ENCODE peak calls at places on chromosome 18, in five cellular contexts. One of them, this sample, is unnamed.

GRCh38 chr18:13612111-13612997 is 114.0 kb downstream of the FAM210A start:
- DNase-seq in heart right ventricle: no peak
- DNase-seq in non-pigmented ciliary epithelial cell: no peak
- DNase-seq in activated CD4-positive, alpha-beta T cell treated with anti-CD3 and anti-CD28 coated beads for 48 hours: peak
- DNase-seq in GM04504: no peak
- DNase-seq in this sample: peak

GRCh38 chr18:26460449-26461091 is 87.8 kb downstream of the KCTD1 start:
- DNase-seq in heart right ventricle: peak
- DNase-seq in non-pigmented ciliary epithelial cell: no peak
- DNase-seq in activated CD4-positive, alpha-beta T cell treated with anti-CD3 and anti-CD28 coated beads for 48 hours: no peak
- DNase-seq in GM04504: no peak
- DNase-seq in this sample: no peak

GRCh38 chr18:35511428-35511827 is 13.7 kb upstream of the INO80C start:
- DNase-seq in heart right ventricle: no peak
- DNase-seq in non-pigmented ciliary epithelial cell: no peak
- DNase-seq in activated CD4-positive, alpha-beta T cell treated with anti-CD3 and anti-CD28 coated beads for 48 hours: no peak
- DNase-seq in GM04504: no peak
- DNase-seq in this sample: no peak

GRCh38 chr18:22307528-22307927 is 110.2 kb downstream of the CTAGE1 start:
- DNase-seq in heart right ventricle: no peak
- DNase-seq in non-pigmented ciliary epithelial cell: no peak
- DNase-seq in activated CD4-positive, alpha-beta T cell treated with anti-CD3 and anti-CD28 coated beads for 48 hours: no peak
- DNase-seq in GM04504: no peak
- DNase-seq in this sample: no peak

GRCh38 chr18:68428026-68428425 is 286.9 kb downstream of the TMX3 start:
- DNase-seq in heart right ventricle: no peak
- DNase-seq in non-pigmented ciliary epithelial cell: peak
- DNase-seq in activated CD4-positive, alpha-beta T cell treated with anti-CD3 and anti-CD28 coated beads for 48 hours: no peak
- DNase-seq in GM04504: peak
- DNase-seq in this sample: no peak

GRCh38 chr18:49613141-49613641 is 51.3 kb downstream of the LIPG start:
- DNase-seq in heart right ventricle: no peak
- DNase-seq in non-pigmented ciliary epithelial cell: no peak
- DNase-seq in activated CD4-positive, alpha-beta T cell treated with anti-CD3 and anti-CD28 coated beads for 48 hours: no peak
- DNase-seq in GM04504: no peak
- DNase-seq in this sample: no peak

GRCh38 chr18:30623401-30624065 is 419.0 kb downstream of the DSC3 start:
- DNase-seq in heart right ventricle: no peak
- DNase-seq in non-pigmented ciliary epithelial cell: no peak
- DNase-seq in activated CD4-positive, alpha-beta T cell treated with anti-CD3 and anti-CD28 coated beads for 48 hours: no peak
- DNase-seq in GM04504: no peak
- DNase-seq in this sample: no peak

GRCh38 chr18:64539852-64540251 is 391.0 kb upstream of the LINC00305 start:
- DNase-seq in heart right ventricle: no peak
- DNase-seq in non-pigmented ciliary epithelial cell: no peak
- DNase-seq in activated CD4-positive, alpha-beta T cell treated with anti-CD3 and anti-CD28 coated beads for 48 hours: no peak
- DNase-seq in GM04504: no peak
- DNase-seq in this sample: no peak

GRCh38 chr18:23384778-23385736 is 68.0 kb upstream of the RIOK3 start:
- DNase-seq in heart right ventricle: no peak
- DNase-seq in non-pigmented ciliary epithelial cell: no peak
- DNase-seq in activated CD4-positive, alpha-beta T cell treated with anti-CD3 and anti-CD28 coated beads for 48 hours: no peak
- DNase-seq in GM04504: no peak
- DNase-seq in this sample: no peak

GRCh38 chr18:70373062-70373519 is 84.2 kb downstream of the SOCS6 start:
- DNase-seq in heart right ventricle: no peak
- DNase-seq in non-pigmented ciliary epithelial cell: peak
- DNase-seq in activated CD4-positive, alpha-beta T cell treated with anti-CD3 and anti-CD28 coated beads for 48 hours: no peak
- DNase-seq in GM04504: peak
- DNase-seq in this sample: no peak

GRCh38 chr18:61991201-61991600 is 98.4 kb upstream of the RNF152 start:
- DNase-seq in heart right ventricle: peak
- DNase-seq in non-pigmented ciliary epithelial cell: no peak
- DNase-seq in activated CD4-positive, alpha-beta T cell treated with anti-CD3 and anti-CD28 coated beads for 48 hours: no peak
- DNase-seq in GM04504: no peak
- DNase-seq in this sample: no peak

GRCh38 chr18:30970201-30970816 is 72.2 kb downstream of the DSC3 start:
- DNase-seq in heart right ventricle: no peak
- DNase-seq in non-pigmented ciliary epithelial cell: no peak
- DNase-seq in activated CD4-positive, alpha-beta T cell treated with anti-CD3 and anti-CD28 coated beads for 48 hours: no peak
- DNase-seq in GM04504: no peak
- DNase-seq in this sample: no peak

GRCh38 chr18:79965119-79965902 is 868 bp downstream of the HSBP1L1 start:
- DNase-seq in heart right ventricle: no peak
- DNase-seq in non-pigmented ciliary epithelial cell: no peak
- DNase-seq in activated CD4-positive, alpha-beta T cell treated with anti-CD3 and anti-CD28 coated beads for 48 hours: peak
- DNase-seq in GM04504: no peak
- DNase-seq in this sample: no peak

GRCh38 chr18:79876497-79876896 is 75.0 kb downstream of the SLC66A2 start:
- DNase-seq in heart right ventricle: no peak
- DNase-seq in non-pigmented ciliary epithelial cell: no peak
- DNase-seq in activated CD4-positive, alpha-beta T cell treated with anti-CD3 and anti-CD28 coated beads for 48 hours: no peak
- DNase-seq in GM04504: no peak
- DNase-seq in this sample: no peak

GRCh38 chr18:79169958-79170555 is 100.9 kb downstream of the ATP9B start:
- DNase-seq in heart right ventricle: no peak
- DNase-seq in non-pigmented ciliary epithelial cell: no peak
- DNase-seq in activated CD4-positive, alpha-beta T cell treated with anti-CD3 and anti-CD28 coated beads for 48 hours: no peak
- DNase-seq in GM04504: no peak
- DNase-seq in this sample: no peak

GRCh38 chr18:73663581-73663980 is 484.1 kb downstream of the FBXO15 start:
- DNase-seq in heart right ventricle: no peak
- DNase-seq in non-pigmented ciliary epithelial cell: no peak
- DNase-seq in activated CD4-positive, alpha-beta T cell treated with anti-CD3 and anti-CD28 coated beads for 48 hours: no peak
- DNase-seq in GM04504: no peak
- DNase-seq in this sample: no peak

GRCh38 chr18:54946149-54946581 is 13.1 kb downstream of the CCDC68 start:
- DNase-seq in heart right ventricle: no peak
- DNase-seq in non-pigmented ciliary epithelial cell: no peak
- DNase-seq in activated CD4-positive, alpha-beta T cell treated with anti-CD3 and anti-CD28 coated beads for 48 hours: no peak
- DNase-seq in GM04504: no peak
- DNase-seq in this sample: peak

This sample was measured in activated T-cell treated with anti-CD3 and anti-CD28 coated beads, Interleukin-2, amount 50 U/mL, for 72 hours.